ENCODE peak calls at places on chromosomes 7 and 10, in five cellular contexts. R, S, M, D and C are unnamed samples.

GRCh38 chr10:96541921-96542320 is 28.2 kb upstream of the TLL2 start:
- DNase-seq in R (no peak), D (peak; percentile 68), M (no peak), S (no peak), C (no peak)

GRCh38 chr10:100970914-100971811 is 1.9 kb downstream of the SEMA4G start:
- DNase-seq in S (no peak), D (no peak), M (no peak), R (no peak), C (no peak)

GRCh38 chr10:34157501-34157900 is 657.6 kb downstream of the PARD3 start:
- DNase-seq in R (no peak), S (no peak), M (no peak), D (peak; percentile 4), C (no peak)

GRCh38 chr10:96188911-96189310 is 58.8 kb downstream of the ZNF518A start:
- DNase-seq in R (no peak), S (no peak), D (peak; percentile 58), M (peak; percentile 56), C (no peak)

GRCh38 chr7:64602086-64602485 is 39.2 kb upstream of the ZNF680 start:
- DNase-seq in R (no peak), S (no peak), M (no peak), D (peak; percentile 23), C (no peak)

GRCh38 chr10:122164028-122164601 is 107.0 kb upstream of the BTBD16 start:
- DNase-seq in R (no peak), M (no peak), D (no peak), S (no peak), C (no peak)

GRCh38 chr10:92640110-92640509 is 47.2 kb downstream of the KIF11 start:
- DNase-seq in S (no peak), M (peak; percentile 3), D (peak; percentile 80), R (no peak), C (peak; percentile 26)

GRCh38 chr10:93992400-93993030 is 1.2 kb upstream of the PLCE1 start:
- DNase-seq in M (no peak), D (peak; percentile 58), S (no peak), R (no peak), C (no peak)

GRCh38 chr7:117661312-117661711 is 181.5 kb downstream of the CFTR start:
- DNase-seq in D (no peak), M (no peak), R (no peak), S (no peak), C (no peak)

GRCh38 chr10:65565246-65565645 is 1360.6 kb upstream of the LRRTM3 start:
- DNase-seq in D (no peak), S (no peak), R (no peak), M (no peak), C (no peak)

GRCh38 chr7:70142247-70142932 is 544.1 kb downstream of the AUTS2 start:
- DNase-seq in R (no peak), D (no peak), S (no peak), M (no peak), C (no peak)

GRCh38 chr7:149719050-149719899 is 54.1 kb downstream of the ZNF467 start:
- DNase-seq in M (no peak), D (peak; percentile 75), R (no peak), S (peak; percentile 16), C (no peak)

GRCh38 chr7:130897515-130898419 is 163.8 kb upstream of the KLF14 start:
- DNase-seq in R (no peak), D (no peak), S (no peak), M (no peak), C (no peak)

GRCh38 chr10:26624017-26624416 is 73.5 kb upstream of the PDSS1 start:
- DNase-seq in R (no peak), S (no peak), M (no peak), D (no peak), C (no peak)

GRCh38 chr10:26621243-26621888 is 76.1 kb upstream of the PDSS1 start:
- DNase-seq in S (no peak), R (no peak), M (no peak), D (no peak), C (no peak)

GRCh38 chr10:26622891-26623290 is 74.6 kb upstream of the PDSS1 start:
- DNase-seq in M (no peak), S (no peak), D (no peak), R (no peak), C (no peak)

GRCh38 chr10:26626066-26626465 is 71.4 kb upstream of the PDSS1 start:
- DNase-seq in R (no peak), M (no peak), D (no peak), S (no peak), C (no peak)

DNA sequence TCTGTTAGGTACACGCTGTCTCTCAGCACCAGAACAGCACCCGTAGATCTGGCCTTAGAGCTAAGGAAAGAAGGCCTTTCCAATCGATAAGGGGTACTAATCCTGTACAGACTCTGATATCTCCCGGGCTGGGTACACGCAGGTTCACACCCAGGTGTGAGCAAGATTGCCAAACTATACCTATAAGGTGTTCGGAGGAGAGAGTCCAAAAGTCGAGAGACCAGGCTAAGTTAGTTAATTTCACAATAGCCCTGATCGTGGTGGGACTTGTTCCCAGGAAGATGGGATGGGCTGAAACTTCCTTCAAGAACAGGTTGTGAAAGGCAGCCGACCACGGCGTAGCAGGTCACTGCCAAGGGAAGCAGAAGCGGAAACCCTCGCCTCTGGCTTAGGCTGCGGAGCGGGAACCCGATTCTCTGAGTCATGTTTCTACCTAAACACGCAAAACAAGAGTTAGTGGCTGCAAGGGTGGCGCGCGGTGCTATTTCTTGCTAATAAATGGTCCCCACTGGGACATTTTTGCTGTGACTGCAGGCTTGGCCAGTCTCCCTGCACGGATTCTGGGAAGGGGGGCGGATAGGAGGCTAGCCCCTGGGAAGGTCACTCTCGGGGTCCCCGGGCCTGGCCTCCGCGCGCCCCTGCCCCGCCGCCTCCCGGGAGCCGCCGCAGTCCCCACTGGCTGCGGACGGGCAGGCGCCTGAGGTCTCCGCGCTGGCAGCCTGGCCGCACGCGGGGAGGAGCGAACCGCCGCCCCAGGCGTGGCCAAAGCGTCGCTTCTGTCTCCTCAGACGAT is 75.4 kb upstream of the PDSS1 start:
- DNase-seq in M (no peak), S (no peak), R (no peak), D (peak; percentile 2), C (no peak)
- H3K4me3 ChIP-seq in M (no peak overlapping the region), S (no peak overlapping the region), R (peak overlapping the region; percentile 38), D (no peak overlapping the region), C (peak overlapping the region; percentile 18)

GRCh38 chr7:41877118-41877517 is 174.2 kb upstream of the INHBA start:
- DNase-seq in M (no peak), D (no peak), R (no peak), S (no peak), C (no peak)
- H3K4me3 ChIP-seq in M (no peak overlapping the region), D (no peak overlapping the region), R (no peak overlapping the region), S (no peak overlapping the region), C (no peak overlapping the region)

GRCh38 chr10:43231523-43232078 is 35.3 kb downstream of the RASGEF1A start:
- DNase-seq in S (no peak), D (no peak), M (no peak), R (peak; percentile 42), C (no peak)
- H3K4me3 ChIP-seq in S (no peak overlapping the region), D (no peak overlapping the region), M (no peak overlapping the region), R (peak overlapping the region; percentile 20), C (no peak overlapping the region)

GRCh38 chr7:41315764-41316163 is 387.1 kb downstream of the INHBA start:
- DNase-seq in R (no peak), D (no peak), S (no peak), M (no peak), C (no peak)

GRCh38 chr7:41316410-41316809 is 386.5 kb downstream of the INHBA start:
- DNase-seq in M (no peak), R (no peak), S (no peak), D (peak; percentile 60), C (no peak)

GRCh38 chr7:41313171-41313570 is 389.7 kb downstream of the INHBA start:
- DNase-seq in R (no peak), S (no peak), D (no peak), M (no peak), C (no peak)

GRCh38 chr7:41312235-41312634 is 390.7 kb downstream of the INHBA start:
- DNase-seq in M (no peak), R (no peak), S (no peak), D (no peak), C (no peak)

GRCh38 chr7:41311301-41311700 is 391.6 kb downstream of the INHBA start:
- DNase-seq in M (no peak), S (no peak), D (no peak), R (no peak), C (no peak)
- H3K4me3 ChIP-seq in M (no peak overlapping the region), S (no peak overlapping the region), D (no peak overlapping the region), R (no peak overlapping the region), C (no peak overlapping the region)

DNA sequence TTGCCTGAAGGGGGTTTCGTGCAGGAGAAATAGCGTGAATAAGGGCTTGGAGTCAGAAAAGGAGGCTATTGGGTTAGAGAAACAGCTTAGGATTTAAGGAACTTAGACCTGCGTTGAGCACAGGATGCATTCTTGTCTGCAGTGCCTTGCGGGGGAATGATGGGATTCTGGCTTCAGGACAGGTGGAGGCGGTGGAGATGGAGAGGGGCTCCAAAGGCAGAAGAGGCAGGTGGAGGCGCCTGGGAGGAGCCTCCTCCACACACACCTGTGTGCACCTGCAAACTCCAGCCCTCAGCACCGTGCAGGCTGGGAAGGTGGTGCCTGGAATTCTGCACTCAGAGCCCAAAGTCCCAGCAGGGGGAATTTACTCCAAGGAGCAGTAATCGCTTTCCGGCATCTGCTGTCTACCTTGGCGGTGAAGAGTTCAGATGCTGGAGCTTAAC is 1.8 kb downstream of the CLIP2 start:
- DNase-seq in R (no peak), S (no peak), D (no peak), M (no peak), C (no peak)
- H3K4me3 ChIP-seq in R (no peak overlapping the region), S (peak overlapping the region; percentile 87), D (peak overlapping the region; percentile 72), M (peak overlapping the region; percentile 81), C (peak overlapping the region; percentile 71)

DNA sequence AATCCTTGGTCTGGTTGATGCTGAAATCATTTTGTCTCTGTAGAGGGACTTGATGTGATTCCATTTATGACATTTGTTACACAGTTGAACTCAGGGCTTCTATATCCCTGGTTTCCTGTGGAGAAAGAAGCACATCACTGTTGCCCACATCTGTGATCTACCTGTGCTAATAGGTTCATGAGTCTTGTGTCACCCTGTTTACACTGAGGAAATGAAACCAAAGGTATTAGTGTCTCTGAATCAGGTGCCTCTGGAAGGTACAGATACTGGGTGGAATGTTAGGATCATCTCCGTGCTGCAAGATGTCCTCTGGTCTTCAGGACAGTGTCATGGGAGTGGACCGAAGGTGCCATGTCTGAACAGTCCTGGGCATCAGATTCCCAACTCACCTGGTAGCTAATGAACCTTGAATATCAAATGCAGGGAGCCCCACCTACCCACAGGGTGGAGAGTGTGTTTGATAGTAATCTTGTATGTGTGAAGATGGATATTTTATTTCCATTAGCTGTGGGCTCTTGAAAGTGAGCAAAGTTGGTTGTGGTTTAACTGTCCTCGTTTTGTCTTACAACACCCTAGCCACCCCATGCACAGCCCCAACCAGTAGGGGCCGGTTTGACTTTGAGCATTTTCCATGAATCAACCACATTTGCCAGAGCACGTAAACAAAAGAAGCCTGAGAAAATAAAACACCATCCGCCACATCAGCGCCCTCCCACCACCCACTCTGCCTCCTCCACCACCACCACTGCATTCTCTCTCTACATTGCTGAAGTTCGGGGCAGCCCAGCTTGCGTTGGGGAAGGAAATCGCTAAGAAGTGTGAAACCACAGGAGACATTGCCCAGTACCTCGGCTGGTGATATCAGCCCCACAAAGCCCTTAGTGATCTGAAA is 40.7 kb downstream of the TARP start:
- DNase-seq in S (no peak), R (peak; percentile 62), D (peak; percentile 51), M (no peak), C (peak; percentile 18)
- H3K4me3 ChIP-seq in S (no peak overlapping the region), R (peak overlapping the region; percentile 27), D (no peak overlapping the region), M (no peak overlapping the region), C (no peak overlapping the region)